ENCODE peak calls at places on chromosomes 12 and 14, in five cellular contexts. One of them, this sample, is unnamed.

GRCh38 chr12:6915023-6915788 is 826 bp downstream of the ENO2 start:
- DNase-seq in activated naive CD4-positive, alpha-beta T cell treated with Interleukin-2 at 50 U/mL for 16 hours: no peak
- DNase-seq in hypothalamus: no peak
- DNase-seq in upper lobe of right lung: no peak
- DNase-seq in B cell: peak
- DNase-seq in this sample: no peak

GRCh38 chr14:54085841-54086240 is 129.2 kb upstream of the BMP4 start:
- DNase-seq in upper lobe of right lung: no peak
- DNase-seq in B cell: no peak
- DNase-seq in hypothalamus: no peak
- DNase-seq in activated naive CD4-positive, alpha-beta T cell treated with Interleukin-2 at 50 U/mL for 16 hours: no peak
- DNase-seq in this sample: no peak

GRCh38 chr12:47773062-47773857 is at the start of gene SLC48A1:
- DNase-seq in hypothalamus: peak
- DNase-seq in activated naive CD4-positive, alpha-beta T cell treated with Interleukin-2 at 50 U/mL for 16 hours: peak
- DNase-seq in upper lobe of right lung: peak
- DNase-seq in B cell: peak
- DNase-seq in this sample: no peak

GRCh38 chr12:2960432-2960956 is 1.3 kb downstream of the TEAD4 start:
- DNase-seq in activated naive CD4-positive, alpha-beta T cell treated with Interleukin-2 at 50 U/mL for 16 hours: peak
- DNase-seq in hypothalamus: no peak
- DNase-seq in B cell: no peak
- DNase-seq in upper lobe of right lung: no peak
- DNase-seq in this sample: no peak

GRCh38 chr14:69048456-69048855 is 69.4 kb upstream of the ACTN1 start:
- DNase-seq in activated naive CD4-positive, alpha-beta T cell treated with Interleukin-2 at 50 U/mL for 16 hours: no peak
- DNase-seq in upper lobe of right lung: no peak
- DNase-seq in B cell: no peak
- DNase-seq in hypothalamus: no peak
- DNase-seq in this sample: no peak

GRCh38 chr14:19851365-19851764 is 23.6 kb upstream of the OR4K2 start:
- DNase-seq in hypothalamus: no peak
- DNase-seq in B cell: no peak
- DNase-seq in upper lobe of right lung: no peak
- DNase-seq in activated naive CD4-positive, alpha-beta T cell treated with Interleukin-2 at 50 U/mL for 16 hours: no peak
- DNase-seq in this sample: no peak

GRCh38 chr14:105248368-105249174 is at the start of gene BTBD6:
- DNase-seq in hypothalamus: peak
- DNase-seq in B cell: peak
- DNase-seq in upper lobe of right lung: peak
- DNase-seq in activated naive CD4-positive, alpha-beta T cell treated with Interleukin-2 at 50 U/mL for 16 hours: peak
- DNase-seq in this sample: peak

GRCh38 chr12:24608637-24609285 is 340.1 kb downstream of the BCAT1 start:
- DNase-seq in hypothalamus: no peak
- DNase-seq in upper lobe of right lung: no peak
- DNase-seq in B cell: no peak
- DNase-seq in activated naive CD4-positive, alpha-beta T cell treated with Interleukin-2 at 50 U/mL for 16 hours: no peak
- DNase-seq in this sample: no peak

GRCh38 chr14:104800600-104801283 is at the start of gene ZBTB42:
- DNase-seq in upper lobe of right lung: peak
- DNase-seq in activated naive CD4-positive, alpha-beta T cell treated with Interleukin-2 at 50 U/mL for 16 hours: peak
- DNase-seq in B cell: no peak
- DNase-seq in hypothalamus: no peak
- DNase-seq in this sample: no peak

GRCh38 chr14:53927171-53927570 is 29.5 kb downstream of the BMP4 start:
- DNase-seq in hypothalamus: no peak
- DNase-seq in upper lobe of right lung: no peak
- DNase-seq in B cell: no peak
- DNase-seq in activated naive CD4-positive, alpha-beta T cell treated with Interleukin-2 at 50 U/mL for 16 hours: no peak
- DNase-seq in this sample: no peak

GRCh38 chr12:114848661-114849060 is 164.7 kb upstream of the TBX3 start:
- DNase-seq in upper lobe of right lung: no peak
- DNase-seq in B cell: no peak
- DNase-seq in hypothalamus: no peak
- DNase-seq in activated naive CD4-positive, alpha-beta T cell treated with Interleukin-2 at 50 U/mL for 16 hours: no peak
- DNase-seq in this sample: no peak

GRCh38 chr14:103014466-103015319 is 42.7 kb downstream of the CDC42BPB start:
- DNase-seq in upper lobe of right lung: no peak
- DNase-seq in hypothalamus: no peak
- DNase-seq in B cell: no peak
- DNase-seq in activated naive CD4-positive, alpha-beta T cell treated with Interleukin-2 at 50 U/mL for 16 hours: no peak
- DNase-seq in this sample: no peak

GRCh38 chr12:6855322-6855721 is 3.4 kb downstream of the USP5 start:
- DNase-seq in upper lobe of right lung: no peak
- DNase-seq in activated naive CD4-positive, alpha-beta T cell treated with Interleukin-2 at 50 U/mL for 16 hours: no peak
- DNase-seq in B cell: no peak
- DNase-seq in hypothalamus: no peak
- DNase-seq in this sample: no peak

GRCh38 chr12:116533343-116534248 is 25.6 kb upstream of the MAP1LC3B2 start:
- DNase-seq in upper lobe of right lung: peak
- DNase-seq in activated naive CD4-positive, alpha-beta T cell treated with Interleukin-2 at 50 U/mL for 16 hours: peak
- DNase-seq in B cell: peak
- DNase-seq in hypothalamus: peak
- DNase-seq in this sample: no peak

GRCh38 chr12:126781593-126781992 is 1485.4 kb upstream of the TMEM132C start:
- DNase-seq in hypothalamus: no peak
- DNase-seq in B cell: no peak
- DNase-seq in upper lobe of right lung: no peak
- DNase-seq in activated naive CD4-positive, alpha-beta T cell treated with Interleukin-2 at 50 U/mL for 16 hours: no peak
- DNase-seq in this sample: no peak

GRCh38 chr12:10098762-10099161 is at the start of gene CLEC1A:
- DNase-seq in activated naive CD4-positive, alpha-beta T cell treated with Interleukin-2 at 50 U/mL for 16 hours: no peak
- DNase-seq in upper lobe of right lung: no peak
- DNase-seq in B cell: no peak
- DNase-seq in hypothalamus: no peak
- DNase-seq in this sample: no peak

GRCh38 chr12:75781532-75782046 is 250.0 kb downstream of the PHLDA1 start:
- DNase-seq in hypothalamus: no peak
- DNase-seq in activated naive CD4-positive, alpha-beta T cell treated with Interleukin-2 at 50 U/mL for 16 hours: no peak
- DNase-seq in B cell: no peak
- DNase-seq in upper lobe of right lung: no peak
- DNase-seq in this sample: no peak

GRCh38 chr14:99517046-99517642 is 35.9 kb downstream of the CCNK start:
- DNase-seq in B cell: no peak
- DNase-seq in hypothalamus: no peak
- DNase-seq in activated naive CD4-positive, alpha-beta T cell treated with Interleukin-2 at 50 U/mL for 16 hours: no peak
- DNase-seq in upper lobe of right lung: no peak
- DNase-seq in this sample: no peak

GRCh38 chr12:54052745-54053624 is 650 bp upstream of the HOXC4 start:
- DNase-seq in hypothalamus: no peak
- DNase-seq in upper lobe of right lung: peak
- DNase-seq in activated naive CD4-positive, alpha-beta T cell treated with Interleukin-2 at 50 U/mL for 16 hours: no peak
- DNase-seq in B cell: peak
- DNase-seq in this sample: no peak

GRCh38 chr12:42281844-42282243 is 43.8 kb upstream of the YAF2 start:
- DNase-seq in B cell: no peak
- DNase-seq in hypothalamus: no peak
- DNase-seq in activated naive CD4-positive, alpha-beta T cell treated with Interleukin-2 at 50 U/mL for 16 hours: no peak
- DNase-seq in upper lobe of right lung: no peak
- DNase-seq in this sample: no peak

GRCh38 chr14:92586001-92586947 is 72.7 kb downstream of the RIN3 start:
- DNase-seq in B cell: no peak
- DNase-seq in hypothalamus: no peak
- DNase-seq in activated naive CD4-positive, alpha-beta T cell treated with Interleukin-2 at 50 U/mL for 16 hours: peak
- DNase-seq in upper lobe of right lung: no peak
- DNase-seq in this sample: peak

GRCh38 chr14:74985028-74985310 is 17.8 kb upstream of the EIF2B2 start:
- DNase-seq in activated naive CD4-positive, alpha-beta T cell treated with Interleukin-2 at 50 U/mL for 16 hours: no peak
- DNase-seq in hypothalamus: no peak
- DNase-seq in upper lobe of right lung: no peak
- DNase-seq in B cell: no peak
- DNase-seq in this sample: no peak

GRCh38 chr14:97196336-97196735 is 399.2 kb downstream of the VRK1 start:
- DNase-seq in hypothalamus: no peak
- DNase-seq in B cell: no peak
- DNase-seq in activated naive CD4-positive, alpha-beta T cell treated with Interleukin-2 at 50 U/mL for 16 hours: no peak
- DNase-seq in upper lobe of right lung: no peak
- DNase-seq in this sample: no peak

GRCh38 chr12:104426926-104427546 is 29.7 kb upstream of the CHST11 start:
- DNase-seq in upper lobe of right lung: no peak
- DNase-seq in activated naive CD4-positive, alpha-beta T cell treated with Interleukin-2 at 50 U/mL for 16 hours: no peak
- DNase-seq in B cell: no peak
- DNase-seq in hypothalamus: no peak
- DNase-seq in this sample: peak

GRCh38 chr12:70661762-70662161 is 24.5 kb upstream of the PTPRB start:
- DNase-seq in activated naive CD4-positive, alpha-beta T cell treated with Interleukin-2 at 50 U/mL for 16 hours: no peak
- DNase-seq in hypothalamus: no peak
- DNase-seq in B cell: no peak
- DNase-seq in upper lobe of right lung: no peak
- DNase-seq in this sample: peak

GRCh38 chr14:93042968-93043940 is 72.5 kb downstream of the ITPK1 start:
- DNase-seq in upper lobe of right lung: peak
- DNase-seq in activated naive CD4-positive, alpha-beta T cell treated with Interleukin-2 at 50 U/mL for 16 hours: no peak
- DNase-seq in hypothalamus: no peak
- DNase-seq in B cell: no peak
- DNase-seq in this sample: no peak

GRCh38 chr12:54230555-54230954 is 41.8 kb upstream of the SMUG1 start:
- DNase-seq in activated naive CD4-positive, alpha-beta T cell treated with Interleukin-2 at 50 U/mL for 16 hours: no peak
- DNase-seq in hypothalamus: no peak
- DNase-seq in B cell: no peak
- DNase-seq in upper lobe of right lung: no peak
- DNase-seq in this sample: no peak

GRCh38 chr12:8527250-8528130 is 13.2 kb downstream of the CLEC4E start:
- DNase-seq in hypothalamus: no peak
- DNase-seq in activated naive CD4-positive, alpha-beta T cell treated with Interleukin-2 at 50 U/mL for 16 hours: no peak
- DNase-seq in upper lobe of right lung: no peak
- DNase-seq in B cell: no peak
- DNase-seq in this sample: no peak

GRCh38 chr14:87309557-87309956 is 683.4 kb downstream of the GALC start:
- DNase-seq in activated naive CD4-positive, alpha-beta T cell treated with Interleukin-2 at 50 U/mL for 16 hours: no peak
- DNase-seq in hypothalamus: no peak
- DNase-seq in upper lobe of right lung: no peak
- DNase-seq in B cell: no peak
- DNase-seq in this sample: no peak

GRCh38 chr12:51371295-51371953 is 19.8 kb downstream of the GALNT6 start:
- DNase-seq in hypothalamus: no peak
- DNase-seq in upper lobe of right lung: no peak
- DNase-seq in B cell: no peak
- DNase-seq in activated naive CD4-positive, alpha-beta T cell treated with Interleukin-2 at 50 U/mL for 16 hours: no peak
- DNase-seq in this sample: peak

GRCh38 chr12:31023271-31023724 is 50.4 kb upstream of the DDX11 start:
- DNase-seq in B cell: no peak
- DNase-seq in activated naive CD4-positive, alpha-beta T cell treated with Interleukin-2 at 50 U/mL for 16 hours: no peak
- DNase-seq in hypothalamus: no peak
- DNase-seq in upper lobe of right lung: no peak
- DNase-seq in this sample: no peak

GRCh38 chr14:55600784-55601561 is 21.0 kb downstream of the KTN1 start:
- DNase-seq in activated naive CD4-positive, alpha-beta T cell treated with Interleukin-2 at 50 U/mL for 16 hours: no peak
- DNase-seq in upper lobe of right lung: no peak
- DNase-seq in hypothalamus: no peak
- DNase-seq in B cell: no peak
- DNase-seq in this sample: no peak

GRCh38 chr14:50612795-50613194 is 52.9 kb downstream of the ATL1 start:
- DNase-seq in hypothalamus: no peak
- DNase-seq in upper lobe of right lung: no peak
- DNase-seq in activated naive CD4-positive, alpha-beta T cell treated with Interleukin-2 at 50 U/mL for 16 hours: no peak
- DNase-seq in B cell: no peak
- DNase-seq in this sample: no peak

This sample was measured in kidney epithelial cell.